ENCODE peak calls at places on chromosomes 3 and 15, in nine cellular contexts. One of them, this sample, is unnamed.

GRCh38 chr3:185656321-185656840 is 70.3 kb downstream of the SENP2 start:
- DNase-seq in T-helper 2 cell: no peak
- DNase-seq in kidney: no peak
- DNase-seq in HT1080: peak
- DNase-seq in natural killer cell: no peak
- DNase-seq in choroid plexus epithelial cell: peak
- DNase-seq in HFF-Myc: peak
- DNase-seq in mesothelial cell of epicardium: no peak
- DNase-seq in lower lobe of right lung: no peak
- DNase-seq in this sample: peak

GRCh38 chr15:35111861-35112260 is 26.8 kb upstream of the NANOGP8 start:
- DNase-seq in HFF-Myc: no peak
- DNase-seq in T-helper 2 cell: no peak
- DNase-seq in kidney: no peak
- DNase-seq in lower lobe of right lung: no peak
- DNase-seq in HT1080: no peak
- DNase-seq in choroid plexus epithelial cell: peak
- DNase-seq in natural killer cell: no peak
- DNase-seq in mesothelial cell of epicardium: no peak
- DNase-seq in this sample: no peak

GRCh38 chr3:168574455-168575158 is 478.9 kb upstream of the GOLIM4 start:
- DNase-seq in kidney: no peak
- DNase-seq in HFF-Myc: no peak
- DNase-seq in mesothelial cell of epicardium: no peak
- DNase-seq in T-helper 2 cell: no peak
- DNase-seq in choroid plexus epithelial cell: no peak
- DNase-seq in lower lobe of right lung: no peak
- DNase-seq in natural killer cell: no peak
- DNase-seq in HT1080: no peak
- DNase-seq in this sample: no peak

GRCh38 chr15:59746777-59747176 is 57.7 kb upstream of the BNIP2 start:
- DNase-seq in T-helper 2 cell: no peak
- DNase-seq in HT1080: no peak
- DNase-seq in kidney: no peak
- DNase-seq in HFF-Myc: no peak
- DNase-seq in natural killer cell: no peak
- DNase-seq in lower lobe of right lung: no peak
- DNase-seq in choroid plexus epithelial cell: no peak
- DNase-seq in mesothelial cell of epicardium: no peak
- DNase-seq in this sample: peak

GRCh38 chr3:53213276-53213675 is 42.5 kb downstream of the TKT start:
- DNase-seq in choroid plexus epithelial cell: no peak
- DNase-seq in lower lobe of right lung: peak
- DNase-seq in HFF-Myc: no peak
- DNase-seq in HT1080: no peak
- DNase-seq in natural killer cell: no peak
- DNase-seq in mesothelial cell of epicardium: no peak
- DNase-seq in T-helper 2 cell: no peak
- DNase-seq in kidney: no peak
- DNase-seq in this sample: no peak

GRCh38 chr15:89794627-89795241 is 18.6 kb downstream of the MESP2 start:
- DNase-seq in mesothelial cell of epicardium: no peak
- DNase-seq in natural killer cell: no peak
- DNase-seq in T-helper 2 cell: no peak
- DNase-seq in lower lobe of right lung: no peak
- DNase-seq in kidney: peak
- DNase-seq in HFF-Myc: no peak
- DNase-seq in choroid plexus epithelial cell: peak
- DNase-seq in HT1080: peak
- DNase-seq in this sample: peak

GRCh38 chr15:51883436-51883835 is 54.0 kb downstream of the TMOD3 start:
- DNase-seq in mesothelial cell of epicardium: no peak
- DNase-seq in HT1080: no peak
- DNase-seq in lower lobe of right lung: no peak
- DNase-seq in choroid plexus epithelial cell: peak
- DNase-seq in T-helper 2 cell: no peak
- DNase-seq in HFF-Myc: no peak
- DNase-seq in kidney: no peak
- DNase-seq in natural killer cell: no peak
- DNase-seq in this sample: no peak

GRCh38 chr15:81038975-81039607 is 38.4 kb downstream of the TLNRD1 start:
- DNase-seq in HFF-Myc: no peak
- DNase-seq in mesothelial cell of epicardium: no peak
- DNase-seq in choroid plexus epithelial cell: no peak
- DNase-seq in kidney: no peak
- DNase-seq in natural killer cell: no peak
- DNase-seq in HT1080: peak
- DNase-seq in lower lobe of right lung: no peak
- DNase-seq in T-helper 2 cell: no peak
- DNase-seq in this sample: no peak

GRCh38 chr3:46905191-46905560 is 27.7 kb downstream of the PTH1R start:
- DNase-seq in choroid plexus epithelial cell: no peak
- DNase-seq in HFF-Myc: no peak
- DNase-seq in HT1080: no peak
- DNase-seq in kidney: peak
- DNase-seq in natural killer cell: no peak
- DNase-seq in T-helper 2 cell: no peak
- DNase-seq in lower lobe of right lung: peak
- DNase-seq in mesothelial cell of epicardium: no peak
- DNase-seq in this sample: no peak

GRCh38 chr15:36682091-36682490 is 102.7 kb downstream of the CDIN1 start:
- DNase-seq in mesothelial cell of epicardium: no peak
- DNase-seq in lower lobe of right lung: no peak
- DNase-seq in choroid plexus epithelial cell: peak
- DNase-seq in kidney: no peak
- DNase-seq in HFF-Myc: no peak
- DNase-seq in T-helper 2 cell: no peak
- DNase-seq in HT1080: peak
- DNase-seq in natural killer cell: no peak
- DNase-seq in this sample: no peak

GRCh38 chr15:81007428-81008064 is 6.8 kb downstream of the TLNRD1 start:
- DNase-seq in mesothelial cell of epicardium: no peak
- DNase-seq in kidney: no peak
- DNase-seq in T-helper 2 cell: no peak
- DNase-seq in HT1080: no peak
- DNase-seq in HFF-Myc: no peak
- DNase-seq in lower lobe of right lung: no peak
- DNase-seq in natural killer cell: no peak
- DNase-seq in choroid plexus epithelial cell: no peak
- DNase-seq in this sample: no peak

GRCh38 chr3:10666621-10667020 is 149.4 kb upstream of the SLC6A11 start:
- DNase-seq in mesothelial cell of epicardium: no peak
- DNase-seq in lower lobe of right lung: no peak
- DNase-seq in HFF-Myc: no peak
- DNase-seq in T-helper 2 cell: no peak
- DNase-seq in HT1080: no peak
- DNase-seq in natural killer cell: no peak
- DNase-seq in kidney: no peak
- DNase-seq in choroid plexus epithelial cell: no peak
- DNase-seq in this sample: peak

GRCh38 chr3:107065094-107065861 is 312.0 kb upstream of the CCDC54 start:
- DNase-seq in kidney: no peak
- DNase-seq in HT1080: no peak
- DNase-seq in T-helper 2 cell: no peak
- DNase-seq in mesothelial cell of epicardium: no peak
- DNase-seq in natural killer cell: no peak
- DNase-seq in choroid plexus epithelial cell: no peak
- DNase-seq in lower lobe of right lung: no peak
- DNase-seq in HFF-Myc: no peak
- DNase-seq in this sample: peak

GRCh38 chr15:100043069-100043641 is 298.6 kb downstream of the ADAMTS17 start:
- DNase-seq in T-helper 2 cell: no peak
- DNase-seq in HT1080: peak
- DNase-seq in lower lobe of right lung: no peak
- DNase-seq in HFF-Myc: no peak
- DNase-seq in natural killer cell: no peak
- DNase-seq in choroid plexus epithelial cell: peak
- DNase-seq in kidney: no peak
- DNase-seq in mesothelial cell of epicardium: no peak
- DNase-seq in this sample: peak

GRCh38 chr3:47009225-47010049 is 30.0 kb downstream of the NBEAL2 start:
- DNase-seq in HFF-Myc: peak
- DNase-seq in HT1080: no peak
- DNase-seq in T-helper 2 cell: peak
- DNase-seq in kidney: peak
- DNase-seq in choroid plexus epithelial cell: peak
- DNase-seq in natural killer cell: peak
- DNase-seq in mesothelial cell of epicardium: peak
- DNase-seq in lower lobe of right lung: peak
- DNase-seq in this sample: peak

GRCh38 chr3:42847731-42848130 is 27.9 kb downstream of the CYP8B1 start:
- DNase-seq in lower lobe of right lung: no peak
- DNase-seq in HT1080: no peak
- DNase-seq in kidney: peak
- DNase-seq in T-helper 2 cell: no peak
- DNase-seq in choroid plexus epithelial cell: no peak
- DNase-seq in HFF-Myc: no peak
- DNase-seq in mesothelial cell of epicardium: no peak
- DNase-seq in natural killer cell: no peak
- DNase-seq in this sample: no peak

GRCh38 chr3:197800379-197800778 is 9.3 kb downstream of the LRCH3 start:
- DNase-seq in natural killer cell: no peak
- DNase-seq in choroid plexus epithelial cell: peak
- DNase-seq in T-helper 2 cell: no peak
- DNase-seq in HT1080: no peak
- DNase-seq in kidney: no peak
- DNase-seq in HFF-Myc: no peak
- DNase-seq in mesothelial cell of epicardium: no peak
- DNase-seq in lower lobe of right lung: no peak
- DNase-seq in this sample: no peak

GRCh38 chr3:9255976-9256375 is 6.5 kb upstream of the SRGAP3 start:
- DNase-seq in choroid plexus epithelial cell: no peak
- DNase-seq in lower lobe of right lung: no peak
- DNase-seq in HT1080: no peak
- DNase-seq in HFF-Myc: no peak
- DNase-seq in kidney: no peak
- DNase-seq in mesothelial cell of epicardium: no peak
- DNase-seq in natural killer cell: no peak
- DNase-seq in T-helper 2 cell: no peak
- DNase-seq in this sample: no peak

GRCh38 chr3:8988791-8989558 is 25.7 kb upstream of the RAD18 start:
- DNase-seq in T-helper 2 cell: no peak
- DNase-seq in HT1080: no peak
- DNase-seq in HFF-Myc: no peak
- DNase-seq in kidney: no peak
- DNase-seq in natural killer cell: no peak
- DNase-seq in lower lobe of right lung: no peak
- DNase-seq in choroid plexus epithelial cell: no peak
- DNase-seq in mesothelial cell of epicardium: no peak
- DNase-seq in this sample: no peak

GRCh38 chr3:116102037-116102436 is 343.2 kb downstream of the LSAMP start:
- DNase-seq in kidney: no peak
- DNase-seq in HT1080: no peak
- DNase-seq in HFF-Myc: no peak
- DNase-seq in mesothelial cell of epicardium: no peak
- DNase-seq in choroid plexus epithelial cell: no peak
- DNase-seq in T-helper 2 cell: no peak
- DNase-seq in natural killer cell: no peak
- DNase-seq in lower lobe of right lung: no peak
- DNase-seq in this sample: no peak

GRCh38 chr3:50600141-50600753 is 11.3 kb downstream of the CISH start:
- DNase-seq in HFF-Myc: no peak
- DNase-seq in kidney: no peak
- DNase-seq in T-helper 2 cell: no peak
- DNase-seq in natural killer cell: no peak
- DNase-seq in HT1080: no peak
- DNase-seq in mesothelial cell of epicardium: no peak
- DNase-seq in lower lobe of right lung: no peak
- DNase-seq in choroid plexus epithelial cell: no peak
- DNase-seq in this sample: no peak

GRCh38 chr3:87987952-87988351 is 70.9 kb downstream of the CGGBP1 start:
- DNase-seq in natural killer cell: no peak
- DNase-seq in T-helper 2 cell: no peak
- DNase-seq in HT1080: peak
- DNase-seq in lower lobe of right lung: no peak
- DNase-seq in HFF-Myc: no peak
- DNase-seq in choroid plexus epithelial cell: peak
- DNase-seq in kidney: no peak
- DNase-seq in mesothelial cell of epicardium: no peak
- DNase-seq in this sample: no peak

GRCh38 chr15:64464271-64465005 is 4.1 kb downstream of the ZNF609 start:
- DNase-seq in T-helper 2 cell: no peak
- DNase-seq in kidney: no peak
- DNase-seq in HT1080: no peak
- DNase-seq in choroid plexus epithelial cell: no peak
- DNase-seq in lower lobe of right lung: no peak
- DNase-seq in natural killer cell: no peak
- DNase-seq in mesothelial cell of epicardium: no peak
- DNase-seq in HFF-Myc: no peak
- DNase-seq in this sample: no peak

GRCh38 chr3:41198526-41198925 is 779 bp upstream of the CTNNB1 start:
- DNase-seq in HFF-Myc: no peak
- DNase-seq in lower lobe of right lung: peak
- DNase-seq in natural killer cell: no peak
- DNase-seq in kidney: peak
- DNase-seq in HT1080: no peak
- DNase-seq in mesothelial cell of epicardium: no peak
- DNase-seq in choroid plexus epithelial cell: peak
- DNase-seq in T-helper 2 cell: no peak
- DNase-seq in this sample: peak

GRCh38 chr3:160402249-160403027 is 3.0 kb downstream of the SMC4 start:
- DNase-seq in lower lobe of right lung: no peak
- DNase-seq in choroid plexus epithelial cell: peak
- DNase-seq in HFF-Myc: no peak
- DNase-seq in HT1080: no peak
- DNase-seq in mesothelial cell of epicardium: no peak
- DNase-seq in kidney: no peak
- DNase-seq in natural killer cell: no peak
- DNase-seq in T-helper 2 cell: no peak
- DNase-seq in this sample: no peak

GRCh38 chr3:171086914-171087313 is 60.4 kb upstream of the SLC2A2 start:
- DNase-seq in mesothelial cell of epicardium: no peak
- DNase-seq in T-helper 2 cell: no peak
- DNase-seq in kidney: no peak
- DNase-seq in natural killer cell: no peak
- DNase-seq in choroid plexus epithelial cell: no peak
- DNase-seq in HT1080: no peak
- DNase-seq in lower lobe of right lung: no peak
- DNase-seq in HFF-Myc: no peak
- DNase-seq in this sample: no peak

GRCh38 chr3:124759666-124760401 is 29.6 kb downstream of the UMPS start:
- DNase-seq in HFF-Myc: no peak
- DNase-seq in HT1080: peak
- DNase-seq in natural killer cell: no peak
- DNase-seq in T-helper 2 cell: no peak
- DNase-seq in lower lobe of right lung: no peak
- DNase-seq in choroid plexus epithelial cell: no peak
- DNase-seq in kidney: no peak
- DNase-seq in mesothelial cell of epicardium: no peak
- DNase-seq in this sample: no peak

GRCh38 chr15:52139599-52140462 is 27.3 kb upstream of the BCL2L10 start:
- DNase-seq in choroid plexus epithelial cell: peak
- DNase-seq in mesothelial cell of epicardium: peak
- DNase-seq in HFF-Myc: peak
- DNase-seq in T-helper 2 cell: peak
- DNase-seq in natural killer cell: peak
- DNase-seq in HT1080: peak
- DNase-seq in lower lobe of right lung: peak
- DNase-seq in kidney: peak
- DNase-seq in this sample: peak

GRCh38 chr15:79036323-79036722 is 54.3 kb downstream of the RASGRF1 start:
- DNase-seq in lower lobe of right lung: no peak
- DNase-seq in mesothelial cell of epicardium: no peak
- DNase-seq in HFF-Myc: no peak
- DNase-seq in natural killer cell: no peak
- DNase-seq in HT1080: no peak
- DNase-seq in kidney: peak
- DNase-seq in choroid plexus epithelial cell: no peak
- DNase-seq in T-helper 2 cell: no peak
- DNase-seq in this sample: no peak

GRCh38 chr3:69044608-69045007 is 7.5 kb downstream of the TMF1 start:
- DNase-seq in choroid plexus epithelial cell: peak
- DNase-seq in T-helper 2 cell: no peak
- DNase-seq in kidney: no peak
- DNase-seq in lower lobe of right lung: no peak
- DNase-seq in mesothelial cell of epicardium: no peak
- DNase-seq in natural killer cell: no peak
- DNase-seq in HFF-Myc: no peak
- DNase-seq in HT1080: no peak
- DNase-seq in this sample: no peak

GRCh38 chr3:118889691-118890090 is 145.0 kb downstream of the IGSF11 start:
- DNase-seq in lower lobe of right lung: no peak
- DNase-seq in natural killer cell: no peak
- DNase-seq in HFF-Myc: no peak
- DNase-seq in choroid plexus epithelial cell: no peak
- DNase-seq in kidney: no peak
- DNase-seq in mesothelial cell of epicardium: no peak
- DNase-seq in HT1080: no peak
- DNase-seq in T-helper 2 cell: no peak
- DNase-seq in this sample: no peak